ENCODE peak calls at places on chromosomes 7 and 10, in four cellular contexts. O is CD8-positive, alpha-beta memory T cell; L is kidney glomerular epithelial cell; V is EL. D is an unnamed sample.

GRCh38 chr7:77368974-77369373 is 47.2 kb downstream of the GSAP start:
- DNase-seq in L (no peak), V (no peak), O (no peak), D (peak)

GRCh38 chr7:131568953-131569352 is 12.5 kb upstream of the PODXL start:
- DNase-seq in V (no peak), O (no peak), L (no peak), D (no peak)

GRCh38 chr7:65251851-65252620 is 121.6 kb upstream of the ZNF92 start:
- DNase-seq in V (peak), L (no peak), O (no peak), D (peak)

GRCh38 chr10:29535012-29535777 is 99.6 kb downstream of the SVIL start:
- DNase-seq in L (peak), O (no peak), V (peak), D (peak)

GRCh38 chr7:91266067-91266930 is 2.1 kb downstream of the FZD1 start:
- DNase-seq in L (no peak), V (no peak), O (no peak), D (no peak)

GRCh38 chr10:12839941-12840611 is 161.4 kb downstream of the CCDC3 start:
- DNase-seq in V (no peak), L (no peak), O (no peak), D (no peak)

GRCh38 chr10:131282961-131283360 is 28.6 kb downstream of the TCERG1L start:
- DNase-seq in O (no peak), V (no peak), L (no peak), D (no peak)

GRCh38 chr7:137774793-137775201 is 72.0 kb downstream of the DGKI start:
- DNase-seq in O (no peak), L (peak), V (peak), D (no peak)

GRCh38 chr10:129877773-129878371 is 86.2 kb downstream of the EBF3 start:
- DNase-seq in L (no peak), V (no peak), O (no peak), D (peak)

GRCh38 chr10:63140077-63140476 is 6.9 kb downstream of the NRBF2 start:
- DNase-seq in L (no peak), V (peak), O (no peak), D (no peak)

GRCh38 chr7:95871078-95871848 is 98.9 kb downstream of the DYNC1I1 start:
- DNase-seq in L (peak), O (no peak), V (peak), D (peak)

GRCh38 chr7:73827568-73828106 is 3.2 kb upstream of the CLDN4 start:
- DNase-seq in O (no peak), L (no peak), V (peak), D (peak)

GRCh38 chr10:117001144-117001543 is 3.8 kb downstream of the SHTN1 start:
- DNase-seq in O (no peak), L (no peak), V (no peak), D (no peak)

GRCh38 chr10:26367771-26368170 is 70.4 kb upstream of the APBB1IP start:
- DNase-seq in V (peak), L (peak), O (no peak), D (peak)

GRCh38 chr10:96072673-96073072 is 29.3 kb downstream of the CCNJ start:
- DNase-seq in O (no peak), V (peak), L (peak), D (no peak)

GRCh38 chr7:3336042-3336665 is 35.1 kb downstream of the SDK1 start:
- DNase-seq in L (no peak), V (no peak), O (no peak), D (no peak)

GRCh38 chr7:41918597-41918996 is 215.7 kb upstream of the INHBA start:
- DNase-seq in O (no peak), V (peak), L (peak), D (no peak)

GRCh38 chr7:12570529-12571461 is at the start of gene SCIN:
- DNase-seq in L (peak), V (peak), O (peak), D (peak)

GRCh38 chr7:130838738-130839137 is 104.7 kb upstream of the KLF14 start:
- DNase-seq in V (peak), O (no peak), L (peak), D (peak)

GRCh38 chr7:132548489-132549078 is 27.7 kb downstream of the PLXNA4 start:
- DNase-seq in V (peak), L (no peak), O (no peak), D (no peak)

GRCh38 chr10:31030216-31030615 is 1.4 kb downstream of the ZNF438 start:
- DNase-seq in L (no peak), O (no peak), V (no peak), D (no peak)

GRCh38 chr7:86951895-86952294 is 107.6 kb downstream of the ELAPOR2 start:
- DNase-seq in O (no peak), V (no peak), L (no peak), D (no peak)

GRCh38 chr7:15836041-15836440 is 149.6 kb upstream of the MEOX2 start:
- DNase-seq in O (no peak), V (peak), L (peak), D (no peak)

D was measured in A549.